ENCODE peak calls at places on chromosomes 12 and 14, in eight cellular contexts. R, Y, X, S, K, N, G and M are unnamed samples.
A peak's percentile ranks its signal among the peaks of the same experiment; 100 is the strongest.

GRCh38 chr12:63090716-63091115 is 60.3 kb downstream of the AVPR1A start:
- DNase-seq in X (no peak), R (no peak), S (no peak), G (no peak), N (no peak), K (no peak), Y (no peak), M (no peak)

GRCh38 chr14:63938198-63939005 is 85.6 kb downstream of the SYNE2 start:
- DNase-seq in R (no peak), X (peak; percentile 26), G (no peak), N (peak; percentile 62), K (no peak), S (no peak), Y (no peak), M (no peak)

GRCh38 chr12:132176358-132176919 is 32.2 kb downstream of the NOC4L start:
- DNase-seq in K (no peak), G (no peak), N (no peak), S (no peak), X (no peak), Y (no peak), R (peak; percentile 16), M (no peak)

GRCh38 chr14:70885343-70886014 is 21.8 kb upstream of the PCNX1 start:
- DNase-seq in K (no peak), R (no peak), X (no peak), Y (peak; percentile 65), S (no peak), N (no peak), G (no peak), M (no peak)

GRCh38 chr12:124191024-124191359 is 103.9 kb upstream of the RFLNA start:
- DNase-seq in G (no peak), Y (no peak), K (peak; percentile 20), N (peak; percentile 41), S (peak; percentile 34), R (no peak), X (peak; percentile 18), M (peak; percentile 22)

GRCh38 chr12:94165152-94165551 is 16.8 kb downstream of the PLXNC1 start:
- DNase-seq in N (no peak), S (no peak), G (no peak), Y (no peak), K (no peak), R (no peak), X (no peak), M (no peak)

GRCh38 chr14:64405295-64405694 is 17.1 kb downstream of the MTHFD1 start:
- DNase-seq in S (no peak), R (no peak), Y (no peak), N (no peak), X (no peak), K (no peak), G (no peak), M (no peak)

GRCh38 chr12:113535100-113535499 is 63.4 kb upstream of the LHX5 start:
- DNase-seq in S (no peak), Y (no peak), K (no peak), X (no peak), N (no peak), G (no peak), R (no peak), M (no peak)

GRCh38 chr14:52706286-52706685 is 714 bp upstream of the PSMC6 start:
- DNase-seq in R (no peak), K (peak; percentile 23), N (peak; percentile 67), G (no peak), S (no peak), Y (peak; percentile 53), X (peak; percentile 14), M (peak; percentile 35)

GRCh38 chr12:27711312-27711682 is 665 bp downstream of the MRPS35 start:
- DNase-seq in N (peak; percentile 12), K (peak; percentile 9), S (peak; percentile 7), G (no peak), R (no peak), X (no peak), Y (no peak), M (no peak)

GRCh38 chr14:77040059-77040308 is 11.5 kb upstream of the IRF2BPL start:
- DNase-seq in S (no peak), R (no peak), N (no peak), G (no peak), X (no peak), K (no peak), Y (no peak), M (no peak)

GRCh38 chr14:25132734-25133422 is 82.9 kb upstream of the STXBP6 start:
- DNase-seq in G (peak; percentile 10), N (peak; percentile 26), K (peak; percentile 48), Y (peak; percentile 50), R (peak; percentile 62), X (peak; percentile 64), S (peak; percentile 76), M (peak; percentile 81)

GRCh38 chr14:81148635-81149034 is 72.1 kb downstream of the GTF2A1 start:
- DNase-seq in N (no peak), S (no peak), K (no peak), G (no peak), Y (no peak), R (no peak), X (no peak), M (no peak)

GRCh38 chr14:56085471-56085870 is 32.7 kb upstream of the PELI2 start:
- DNase-seq in N (no peak), K (no peak), S (no peak), Y (no peak), G (no peak), R (no peak), X (no peak), M (no peak)

GRCh38 chr12:70049596-70050360 is 193.5 kb upstream of the CNOT2 start:
- DNase-seq in G (no peak), N (no peak), S (no peak), K (no peak), Y (no peak), R (no peak), X (no peak), M (no peak)

GRCh38 chr12:40225337-40225983 is 663 bp downstream of the LRRK2 start:
- DNase-seq in N (no peak), G (no peak), R (no peak), X (peak; percentile 24), S (no peak), K (no peak), Y (no peak), M (no peak)

GRCh38 chr12:30400349-30400748 is 295.3 kb downstream of the IPO8 start:
- DNase-seq in R (no peak), K (no peak), N (no peak), G (no peak), S (no peak), X (no peak), Y (no peak), M (no peak)

GRCh38 chr14:43215524-43215923 is 1291.6 kb downstream of the FSCB start:
- DNase-seq in S (no peak), G (no peak), R (no peak), Y (no peak), N (no peak), X (no peak), K (no peak), M (no peak)

GRCh38 chr12:52037248-52037861 is 13.9 kb upstream of the NR4A1 start:
- DNase-seq in R (no peak), S (peak; percentile 52), K (peak; percentile 60), N (no peak), G (no peak), Y (no peak), X (peak; percentile 54), M (peak; percentile 46)

GRCh38 chr14:25150934-25151790 is 101.2 kb upstream of the STXBP6 start:
- DNase-seq in R (no peak), Y (no peak), S (peak; percentile 40), X (peak; percentile 71), N (peak; percentile 33), K (peak; percentile 79), G (no peak), M (peak; percentile 70)

GRCh38 chr14:92645841-92646478 is 102.5 kb downstream of the LGMN start:
- DNase-seq in Y (no peak), X (peak; percentile 92), R (no peak), S (no peak), G (no peak), N (no peak), K (peak; percentile 84), M (peak; percentile 83)

GRCh38 chr12:68001486-68002466 is 12.5 kb downstream of the IFNG-AS1 start:
- DNase-seq in S (peak; percentile 19), N (no peak), X (peak; percentile 40), G (no peak), K (peak; percentile 2), R (no peak), Y (no peak), M (no peak)

GRCh38 chr14:104957146-104958113 is 20.7 kb downstream of the AHNAK2 start:
- DNase-seq in R (no peak), N (no peak), S (no peak), Y (no peak), X (peak; percentile 31), K (no peak), G (no peak), M (peak; percentile 14)

GRCh38 chr14:21383848-21384493 is at the start of gene SUPT16H:
- DNase-seq in X (peak; percentile 93), Y (peak; percentile 96), K (peak; percentile 95), N (peak; percentile 91), G (peak; percentile 63), R (peak; percentile 97), S (peak; percentile 91), M (peak; percentile 98)

GRCh38 chr12:44003721-44004120 is 167.8 kb downstream of the TMEM117 start:
- DNase-seq in R (no peak), K (no peak), X (no peak), N (no peak), S (no peak), G (no peak), Y (no peak), M (no peak)

GRCh38 chr12:132238487-132239248 is 90.7 kb downstream of the GALNT9 start:
- DNase-seq in S (peak; percentile 44), K (no peak), N (no peak), R (no peak), Y (peak; percentile 7), X (no peak), G (no peak), M (no peak)

GRCh38 chr14:72613975-72614319 is 280.0 kb downstream of the DPF3 start:
- DNase-seq in K (no peak), R (no peak), S (no peak), X (no peak), N (no peak), Y (no peak), G (no peak), M (no peak)

GRCh38 chr14:65560340-65561027 is 148.0 kb downstream of the FUT8 start:
- DNase-seq in X (peak; percentile 36), Y (no peak), S (no peak), R (no peak), K (peak; percentile 78), G (no peak), N (no peak), M (no peak)

GRCh38 chr14:102086972-102087761 is at the start of gene HSP90AA1:
- DNase-seq in Y (peak; percentile 96), X (peak; percentile 85), S (peak; percentile 98), R (peak; percentile 94), K (peak; percentile 85), N (peak; percentile 79), G (peak; percentile 84), M (peak; percentile 96)

GRCh38 chr12:130983328-130984017 is 29.8 kb downstream of the ADGRD1 start:
- DNase-seq in Y (no peak), R (no peak), K (no peak), S (no peak), G (no peak), N (no peak), X (no peak), M (no peak)

GRCh38 chr12:89247962-89248361 is 104.3 kb downstream of the DUSP6 start:
- DNase-seq in X (peak; percentile 79), R (no peak), N (no peak), Y (no peak), S (no peak), K (no peak), G (no peak), M (no peak)